ENCODE peak calls at places on chromosome 1, in five cellular contexts. D, M, W, J and V are unnamed samples.

GRCh38 chr1:112549590-112549989 is 40.8 kb downstream of the WNT2B start:
- DNase-seq in D (no peak), M (no peak), W (no peak), J (no peak), V (no peak)

GRCh38 chr1:32801096-32801713 is 16.0 kb downstream of the YARS1 start:
- DNase-seq in D (no peak), M (no peak), W (no peak), J (peak), V (no peak)

GRCh38 chr1:234755449-234755863 is 145.5 kb upstream of the IRF2BP2 start:
- DNase-seq in D (peak), M (peak), W (peak), J (peak), V (peak)

GRCh38 chr1:235013512-235013911 is 115.1 kb downstream of the TOMM20 start:
- DNase-seq in D (no peak), M (no peak), W (no peak), J (no peak), V (no peak)

GRCh38 chr1:85462931-85463665 is 1.9 kb downstream of the DDAH1 start:
- DNase-seq in D (no peak), M (no peak), W (no peak), J (no peak), V (no peak)

GRCh38 chr1:226034482-226034881 is 28.0 kb upstream of the H3-3A start:
- DNase-seq in D (peak), M (peak), W (peak), J (peak), V (peak)

GRCh38 chr1:92755541-92756351 is 29.2 kb downstream of the EVI5 start:
- DNase-seq in D (no peak), M (peak), W (peak), J (no peak), V (no peak)

GRCh38 chr1:244970236-244970652 is 105.9 kb upstream of the HNRNPU start:
- DNase-seq in D (peak), M (no peak), W (no peak), J (peak), V (peak)

GRCh38 chr1:30759718-30760281 is 2.2 kb upstream of the LAPTM5 start:
- DNase-seq in D (no peak), M (no peak), W (no peak), J (no peak), V (no peak)

GRCh38 chr1:167442854-167443565 is 75.3 kb downstream of the CD247 start:
- DNase-seq in D (no peak), M (no peak), W (no peak), J (no peak), V (no peak)